ENCODE peak calls at places on chromosome X, in nine cellular contexts. W, O, U, H, P, E, F, G and D are unnamed samples.

GRCh38 chrX:94743478-94743877 is 1069.5 kb downstream of the FAM133A start:
- DNase-seq in P (no peak), U (no peak), G (no peak), E (no peak), H (no peak), O (no peak), F (no peak), W (no peak), D (no peak)

GRCh38 chrX:10360121-10360520 is 203.3 kb downstream of the CLCN4 start:
- DNase-seq in E (no peak), W (no peak), U (no peak), H (no peak), P (peak), G (no peak), F (no peak), O (peak), D (peak)

GRCh38 chrX:137929951-137930350 is 364.0 kb downstream of the ZIC3 start:
- DNase-seq in F (no peak), U (no peak), H (no peak), W (no peak), O (no peak), P (no peak), G (no peak), E (no peak), D (no peak)

GRCh38 chrX:153334654-153335295 is 822 bp downstream of the ZNF275 start:
- DNase-seq in O (no peak), G (no peak), P (no peak), F (no peak), W (no peak), E (no peak), U (no peak), H (peak), D (no peak)

GRCh38 chrX:140141444-140142029 is 176.2 kb upstream of the CXorf66 start:
- DNase-seq in O (peak), P (peak), F (peak), G (no peak), E (peak), W (peak), H (peak), U (no peak), D (peak)

GRCh38 chrX:139890991-139891700 is 41.7 kb downstream of the ATP11C start:
- DNase-seq in F (no peak), H (no peak), G (no peak), E (no peak), P (no peak), O (peak), W (peak), U (no peak), D (peak)

GRCh38 chrX:147848543-147849448 is 62.9 kb upstream of the FMR1 start:
- DNase-seq in G (no peak), U (no peak), O (no peak), F (no peak), H (no peak), P (no peak), W (no peak), E (no peak), D (no peak)

GRCh38 chrX:125544856-125545255 is 225.2 kb downstream of the TEX13C start:
- DNase-seq in F (no peak), G (no peak), E (no peak), W (no peak), O (no peak), P (no peak), U (no peak), H (no peak), D (no peak)

GRCh38 chrX:16188687-16189086 is 21.4 kb downstream of the MAGEB17 start:
- DNase-seq in E (no peak), U (no peak), O (peak), P (no peak), W (no peak), F (no peak), G (no peak), H (no peak), D (no peak)

GRCh38 chrX:46979340-46979739 is 67.1 kb downstream of the JADE3 start:
- DNase-seq in F (no peak), G (no peak), O (peak), E (peak), U (no peak), P (no peak), H (no peak), W (peak), D (peak)

GRCh38 chrX:38149016-38149415 is 71.7 kb downstream of the SRPX start:
- DNase-seq in G (no peak), E (no peak), U (no peak), H (no peak), F (no peak), P (no peak), W (no peak), O (no peak), D (no peak)

GRCh38 chrX:100687128-100687527 is 43.1 kb downstream of the SRPX2 start:
- DNase-seq in P (no peak), H (peak), G (no peak), U (no peak), F (peak), E (no peak), O (no peak), W (no peak), D (no peak)

GRCh38 chrX:28188526-28188925 is 207.3 kb upstream of the DCAF8L1 start:
- DNase-seq in W (no peak), H (no peak), G (no peak), O (no peak), P (no peak), U (no peak), F (no peak), E (no peak), D (no peak)

GRCh38 chrX:46903458-46904242 is 8.6 kb upstream of the JADE3 start:
- DNase-seq in G (peak), O (peak), P (peak), H (peak), F (peak), U (peak), W (peak), E (peak), D (peak)

GRCh38 chrX:46330981-46331380 is 214.2 kb downstream of the ZNF674 start:
- DNase-seq in F (no peak), U (no peak), P (no peak), G (no peak), E (no peak), W (no peak), H (no peak), O (no peak), D (no peak)

GRCh38 chrX:9342581-9343051 is 122.2 kb upstream of the TBL1X start:
- DNase-seq in P (peak), O (peak), F (peak), U (peak), W (peak), G (no peak), E (peak), H (peak), D (peak)

GRCh38 chrX:12825801-12826200 is 34.6 kb downstream of the PRPS2 start:
- DNase-seq in O (no peak), P (no peak), G (no peak), E (no peak), H (no peak), F (no peak), W (peak), U (no peak), D (no peak)

GRCh38 chrX:11789809-11790208 is 31.8 kb downstream of the MSL3 start:
- DNase-seq in P (no peak), G (no peak), F (no peak), O (no peak), U (no peak), W (no peak), E (no peak), H (no peak), D (no peak)

GRCh38 chrX:134948333-134949241 is 42.2 kb upstream of the SMIM10 start:
- DNase-seq in G (no peak), P (no peak), F (no peak), W (no peak), H (no peak), U (no peak), O (no peak), E (no peak), D (no peak)

GRCh38 chrX:42746606-42747005 is 31.4 kb downstream of the PPP1R2C start:
- DNase-seq in P (no peak), H (no peak), G (no peak), F (no peak), U (no peak), O (peak), W (peak), E (no peak), D (peak)

GRCh38 chrX:135437867-135438733 is 16.4 kb downstream of the SMIM10L2A start:
- DNase-seq in O (no peak), G (no peak), U (no peak), P (peak), W (no peak), H (no peak), E (no peak), F (no peak), D (no peak)

GRCh38 chrX:2901367-2902036 is 27.6 kb downstream of the ARSD start:
- DNase-seq in G (no peak), P (peak), F (no peak), H (no peak), E (no peak), W (no peak), O (no peak), U (no peak), D (no peak)